ENCODE peak calls at places on chromosomes 5 and 9, in seven cellular contexts. M is HS-5; Y is non-pigmented ciliary epithelial cell; D is mucosa of descending colon; Q is substantia nigra; K is AG04449; R is activated effector memory CD4-positive, alpha-beta T cell treated with anti-CD3 and anti-CD28 coated beads, Interleukin-2, amount 50 U/mL, for 16 hours. J is an unnamed sample.

GRCh38 chr9:135023389-135023788 is 64.1 kb upstream of the OLFM1 start:
- DNase-seq in Y (no peak), D (no peak), K (no peak), R (peak; percentile 30), M (no peak), Q (no peak), J (no peak)

GRCh38 chr5:173323799-173324114 is 4.5 kb downstream of the STC2 start:
- DNase-seq in M (no peak), Q (no peak), K (no peak), D (no peak), R (no peak), Y (no peak), J (no peak)

GRCh38 chr5:125552486-125552885 is 806.0 kb upstream of the ZNF608 start:
- DNase-seq in K (no peak), R (no peak), D (no peak), M (no peak), Q (no peak), Y (no peak), J (no peak)

GRCh38 chr5:163914911-163915310 is 409.5 kb downstream of the MAT2B start:
- DNase-seq in R (no peak), M (no peak), Y (no peak), D (peak; percentile 70), Q (no peak), K (no peak), J (no peak)

GRCh38 chr5:54249210-54250028 is 61.0 kb downstream of the ARL15 start:
- DNase-seq in R (peak; percentile 67), Q (no peak), Y (no peak), D (peak; percentile 39), K (no peak), M (peak; percentile 36), J (no peak)

GRCh38 chr9:133638076-133638475 is 1.9 kb downstream of the DBH start:
- DNase-seq in Y (no peak), K (no peak), D (no peak), Q (no peak), M (no peak), R (no peak), J (no peak)

GRCh38 chr9:37390759-37391158 is 31.7 kb upstream of the GRHPR start:
- DNase-seq in Q (no peak), R (peak; percentile 69), K (no peak), D (peak; percentile 80), M (no peak), Y (no peak), J (no peak)

GRCh38 chr9:98009926-98010325 is 26.8 kb downstream of the ANP32B start:
- DNase-seq in Y (peak; percentile 32), Q (no peak), R (no peak), D (no peak), K (no peak), M (no peak), J (no peak)

GRCh38 chr9:112072721-112073553 is 102.2 kb downstream of the SUSD1 start:
- DNase-seq in K (peak; percentile 99), Q (no peak), M (peak; percentile 80), D (no peak), R (no peak), Y (peak; percentile 83), J (no peak)

GRCh38 chr9:121842612-121842978 is 191.2 kb downstream of the DAB2IP start:
- DNase-seq in K (no peak), D (no peak), Y (no peak), M (peak; percentile 49), Q (no peak), R (no peak), J (no peak)

GRCh38 chr5:53002491-53002890 is 13.3 kb downstream of the ITGA2 start:
- DNase-seq in D (no peak), Y (no peak), R (no peak), Q (no peak), K (no peak), M (no peak), J (no peak)

GRCh38 chr9:134221273-134222017 is 57.1 kb upstream of the RNU6ATAC start:
- DNase-seq in M (no peak), D (no peak), R (no peak), Q (no peak), Y (no peak), K (no peak), J (no peak)

GRCh38 chr5:177496111-177497010 is 1.0 kb downstream of the PDLIM7 start:
- DNase-seq in K (peak; percentile 67), Q (no peak), D (peak; percentile 41), R (no peak), M (peak; percentile 39), Y (no peak), J (no peak)

J was measured in putamen.